ENCODE peak calls at places on chromosomes 4 and X, in five cellular contexts. G is naive thymus-derived CD4-positive, alpha-beta T cell; M is body of pancreas; Z is cardiac muscle cell; K is heart left ventricle. S is an unnamed sample. For H3K36me3 and H3K27me3, the result is how much of the 10 kb centered on the place peaks cover.

GRCh38 chr4:116391020-116391419 is 694.4 kb downstream of the TRAM1L1 start:
- DNase-seq in Z (no peak), M (no peak), G (no peak), K (no peak), S (no peak)

GRCh38 chr4:924107-925096 is 7.7 kb downstream of the GAK start:
- DNase-seq in M (no peak), Z (peak), G (no peak), K (no peak), S (peak)

GRCh38 chr4:2482693-2483092 is 13.8 kb downstream of the RNF4 start:
- DNase-seq in Z (peak), K (peak), G (no peak), M (peak), S (peak)

GRCh38 chr4:83852085-83852451 is 316.2 kb downstream of the GPAT3 start:
- DNase-seq in M (no peak), K (no peak), Z (peak), G (no peak), S (no peak)

GRCh38 chrX:40176979-40177430 is 79.2 kb upstream of the BCOR start:
- DNase-seq in M (peak), Z (no peak), K (peak), G (no peak), S (no peak)

GRCh38 chr4:105594094-105595010 is 41.9 kb downstream of the ARHGEF38 start:
- DNase-seq in K (no peak), G (no peak), Z (no peak), M (no peak), S (peak)

GRCh38 chr4:16131293-16131692 is 47.5 kb upstream of the PROM1 start:
- DNase-seq in M (no peak), K (no peak), Z (no peak), G (no peak), S (no peak)

GRCh38 chr4:152500798-152501434 is 35.0 kb downstream of the FBXW7 start:
- DNase-seq in Z (peak), G (peak), M (peak), K (no peak), S (peak)

GRCh38 chr4:147843162-147843561 is 111.3 kb downstream of the ARHGAP10 start:
- DNase-seq in G (no peak), K (no peak), Z (no peak), M (peak), S (no peak)

GRCh38 chr4:101035522-101035921 is 311.8 kb downstream of the PPP3CA start:
- DNase-seq in K (no peak), Z (no peak), M (no peak), G (no peak), S (no peak)

GRCh38 chrX:9938516-9938915 is 28.6 kb upstream of the CLDN34 start:
- DNase-seq in M (no peak), Z (no peak), G (no peak), K (no peak), S (no peak)

GRCh38 chr4:106659386-106659785 is 290.8 kb upstream of the GIMD1 start:
- DNase-seq in G (no peak), Z (peak), K (no peak), M (no peak), S (no peak)

DNA sequence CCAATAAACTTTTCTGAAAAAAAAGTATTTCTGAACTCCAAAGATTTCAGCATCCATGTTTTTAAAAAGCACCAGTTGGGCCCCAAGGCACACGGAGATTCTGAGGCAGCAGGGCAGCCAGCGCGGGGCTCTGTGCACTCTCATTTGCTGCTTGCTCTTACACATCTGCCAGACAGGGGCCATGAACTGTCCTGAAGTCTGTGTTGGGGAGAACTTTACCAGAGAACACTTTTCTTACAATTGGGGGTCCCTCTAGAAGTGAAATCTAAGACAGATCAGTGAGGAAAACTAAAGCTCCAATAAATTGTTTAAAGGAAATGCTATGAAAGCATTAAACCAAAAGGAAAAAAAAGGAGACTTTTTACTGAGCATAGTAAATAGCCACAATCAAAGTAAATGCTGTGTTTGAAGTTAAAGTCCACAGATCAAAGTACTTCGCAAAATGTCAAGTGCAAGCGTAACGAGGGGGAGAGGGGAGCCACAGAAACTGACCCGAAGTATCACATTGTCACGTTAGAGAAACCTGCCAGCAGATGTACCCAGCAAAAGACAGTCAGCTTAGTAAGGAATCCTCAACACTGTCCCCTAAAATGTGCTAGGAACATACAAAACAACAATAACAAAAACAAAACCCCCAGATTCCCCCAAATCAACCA is 37.8 kb downstream of the SORBS2 start:
- DNase-seq in G (no peak), Z (no peak), K (no peak), M (peak), S (no peak)
- H3K4me3 ChIP-seq in G (no peak), Z (peak), K (peak), M (no peak), S (no peak)

DNA sequence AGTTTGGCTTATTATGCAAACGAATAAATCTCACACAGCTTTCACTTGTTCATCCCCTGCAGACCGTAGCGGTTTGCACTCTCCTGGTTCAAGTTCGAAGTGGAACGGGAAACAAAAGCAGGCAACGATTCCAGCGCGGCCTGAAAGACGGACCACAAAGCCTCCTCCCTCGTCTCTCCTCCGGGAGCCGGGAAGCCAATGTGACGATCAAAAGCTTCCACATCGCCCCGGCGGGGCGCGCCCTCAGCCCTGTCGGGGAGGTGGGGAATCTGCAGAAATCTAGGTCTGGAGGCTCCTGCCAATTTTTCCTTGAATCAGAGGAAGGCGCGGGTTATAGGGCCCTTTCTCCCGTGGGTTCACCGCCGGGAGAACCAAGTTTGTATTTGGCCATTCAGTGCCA is 16.9 kb upstream of the ZIC3 start:
- DNase-seq in Z (no peak), G (no peak), M (no peak), K (no peak), S (no peak)
- H3K36me3 ChIP-seq in Z (under half), G (under half), M (under half), K (under half), S (under half)

GRCh38 chrX:88937616-88938015 is 190.6 kb downstream of the CPXCR1 start:
- DNase-seq in K (no peak), M (no peak), G (no peak), Z (no peak), S (no peak)
- H3K27me3 ChIP-seq in K (under half), M (under half), G (under half), Z (under half), S (under half)

DNA sequence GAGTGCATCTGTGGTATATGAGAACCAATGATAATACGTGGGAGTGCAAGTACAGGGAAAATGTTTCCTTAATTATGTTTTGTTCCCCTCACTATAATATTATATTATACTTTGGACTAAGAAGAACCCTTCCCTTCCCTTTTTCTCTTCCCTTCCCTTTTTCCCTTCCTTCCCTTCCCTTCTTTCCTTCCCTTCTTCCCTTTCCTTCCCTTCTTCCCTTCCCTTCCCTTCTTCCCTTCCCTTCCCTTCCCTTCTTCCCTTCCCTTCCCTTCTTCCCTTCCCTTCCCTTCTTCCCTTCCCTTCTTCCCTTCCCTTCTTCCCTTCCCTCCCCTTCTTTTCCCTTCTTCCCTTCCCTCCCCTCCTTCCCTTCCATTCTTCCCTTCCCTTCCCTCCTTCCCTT is 36.9 kb upstream of the VSIG4 start:
- DNase-seq in M (no peak), K (no peak), G (no peak), Z (no peak), S (no peak)
- H3K4me3 ChIP-seq in M (no peak), K (no peak), G (no peak), Z (no peak), S (no peak)

GRCh38 chr4:182906786-182907185 is 10.4 kb downstream of the DCTD start:
- DNase-seq in K (no peak), Z (no peak), G (no peak), M (no peak), S (no peak)
- H3K36me3 ChIP-seq in K (half or more), Z (under half), G (half or more), M (under half), S (under half)